ENCODE peak calls at places on chromosomes 1 and 21, in eight cellular contexts. I, F, T, W, S, D, A and E are unnamed samples.

GRCh38 chr1:201128476-201128875 is 1.5 kb upstream of the ASCL5 start:
- DNase-seq in I (no peak), F (no peak), T (no peak), W (no peak), S (no peak), D (no peak), A (no peak), E (peak)

GRCh38 chr1:227273557-227273956 is 44.7 kb downstream of the CDC42BPA start:
- DNase-seq in I (no peak), F (no peak), T (no peak), W (no peak), S (no peak), D (no peak), A (peak), E (peak)

GRCh38 chr1:65238010-65238409 is 71.3 kb upstream of the DNAJC6 start:
- DNase-seq in I (no peak), F (no peak), T (no peak), W (no peak), S (no peak), D (no peak), A (no peak), E (no peak)

GRCh38 chr1:20483833-20484525 is 2.0 kb downstream of the CAMK2N1 start:
- DNase-seq in I (no peak), F (no peak), T (no peak), W (no peak), S (no peak), D (no peak), A (no peak), E (peak)

GRCh38 chr21:42650033-42650370 is 3.4 kb upstream of the PDE9A start:
- DNase-seq in I (no peak), F (no peak), T (no peak), W (no peak), S (no peak), D (no peak), A (no peak), E (no peak)

GRCh38 chr1:220123889-220124288 is 30.0 kb downstream of the IARS2 start:
- DNase-seq in I (no peak), F (no peak), T (no peak), W (no peak), S (no peak), D (no peak), A (no peak), E (no peak)

GRCh38 chr1:171788696-171789095 is 7.2 kb downstream of the METTL13 start:
- DNase-seq in I (no peak), F (no peak), T (no peak), W (no peak), S (no peak), D (no peak), A (no peak), E (peak)

GRCh38 chr1:52402860-52403240 is 1.4 kb downstream of the ORC1 start:
- DNase-seq in I (no peak), F (no peak), T (no peak), W (no peak), S (no peak), D (no peak), A (no peak), E (no peak)

GRCh38 chr1:151113877-151114276 is 32.6 kb downstream of the SEMA6C start:
- DNase-seq in I (no peak), F (no peak), T (no peak), W (no peak), S (no peak), D (no peak), A (no peak), E (no peak)

GRCh38 chr1:200990114-200990513 is 33.4 kb downstream of the KIF21B start:
- DNase-seq in I (no peak), F (no peak), T (no peak), W (no peak), S (no peak), D (no peak), A (no peak), E (no peak)

GRCh38 chr21:44520326-44521300 is 19.4 kb downstream of the KRTAP10-1 start:
- DNase-seq in I (no peak), F (no peak), T (no peak), W (no peak), S (no peak), D (peak), A (no peak), E (no peak)

GRCh38 chr21:33265664-33266049 is 510 bp upstream of the IL10RB start:
- DNase-seq in I (no peak), F (peak), T (peak), W (no peak), S (no peak), D (peak), A (no peak), E (no peak)

GRCh38 chr1:40818264-40818961 is 34.8 kb downstream of the KCNQ4 start:
- DNase-seq in I (peak), F (peak), T (peak), W (peak), S (peak), D (no peak), A (no peak), E (no peak)

GRCh38 chr21:26920055-26920454 is 46.8 kb downstream of the ADAMTS5 start:
- DNase-seq in I (no peak), F (no peak), T (no peak), W (no peak), S (no peak), D (no peak), A (no peak), E (peak)

GRCh38 chr1:77143529-77144121 is 75.6 kb downstream of the PIGK start:
- DNase-seq in I (no peak), F (no peak), T (no peak), W (no peak), S (no peak), D (no peak), A (no peak), E (no peak)

GRCh38 chr1:241934181-241934815 is 23.3 kb upstream of the BECN2 start:
- DNase-seq in I (no peak), F (no peak), T (no peak), W (no peak), S (no peak), D (no peak), A (peak), E (peak)

GRCh38 chr1:202208458-202208857 is 14.9 kb downstream of the LGR6 start:
- DNase-seq in I (no peak), F (no peak), T (no peak), W (no peak), S (no peak), D (no peak), A (no peak), E (no peak)

GRCh38 chr1:227939791-227940771 is 7.7 kb downstream of the WNT9A start:
- DNase-seq in I (peak), F (peak), T (no peak), W (no peak), S (no peak), D (peak), A (no peak), E (no peak)